ENCODE peak calls at places on chromosomes 6 and 20, in six cellular contexts. One of them, this sample, is unnamed.
A peak's percentile ranks its signal among the peaks of the same experiment; 100 is the strongest.

GRCh38 chr6:37946021-37946420 is 126.5 kb downstream of the ZFAND3 start:
- DNase-seq in Panc1: no peak
- DNase-seq in lower lobe of right lung: no peak
- DNase-seq in IMR-90: no peak
- DNase-seq in body of pancreas: no peak
- DNase-seq in CD8-positive, alpha-beta memory T cell: no peak
- DNase-seq in this sample: no peak

GRCh38 chr20:62051901-62052255 is 13.8 kb downstream of the TAF4 start:
- DNase-seq in CD8-positive, alpha-beta memory T cell: no peak
- DNase-seq in lower lobe of right lung: peak; percentile 28
- DNase-seq in body of pancreas: no peak
- DNase-seq in IMR-90: no peak
- DNase-seq in Panc1: no peak
- DNase-seq in this sample: no peak

GRCh38 chr6:28648035-28648877 is 122.6 kb downstream of the GPX5 start:
- DNase-seq in IMR-90: peak; percentile 74
- DNase-seq in CD8-positive, alpha-beta memory T cell: no peak
- DNase-seq in Panc1: peak; percentile 90
- DNase-seq in body of pancreas: peak; percentile 18
- DNase-seq in lower lobe of right lung: no peak
- DNase-seq in this sample: no peak

GRCh38 chr20:8139899-8140298 is 7.8 kb downstream of the PLCB1 start:
- DNase-seq in lower lobe of right lung: no peak
- DNase-seq in body of pancreas: no peak
- DNase-seq in CD8-positive, alpha-beta memory T cell: no peak
- DNase-seq in Panc1: no peak
- DNase-seq in IMR-90: no peak
- DNase-seq in this sample: no peak

GRCh38 chr20:54633903-54634302 is 158.5 kb downstream of the DOK5 start:
- DNase-seq in IMR-90: no peak
- DNase-seq in body of pancreas: no peak
- DNase-seq in lower lobe of right lung: no peak
- DNase-seq in CD8-positive, alpha-beta memory T cell: no peak
- DNase-seq in Panc1: no peak
- DNase-seq in this sample: no peak

GRCh38 chr6:19697744-19698290 is 139.4 kb upstream of the ID4 start:
- DNase-seq in IMR-90: peak; percentile 81
- DNase-seq in Panc1: no peak
- DNase-seq in lower lobe of right lung: no peak
- DNase-seq in CD8-positive, alpha-beta memory T cell: no peak
- DNase-seq in body of pancreas: no peak
- DNase-seq in this sample: no peak

GRCh38 chr6:134111062-134111677 is 58.7 kb upstream of the SLC2A12 start:
- DNase-seq in CD8-positive, alpha-beta memory T cell: peak; percentile 12
- DNase-seq in IMR-90: peak; percentile 68
- DNase-seq in lower lobe of right lung: no peak
- DNase-seq in body of pancreas: peak; percentile 52
- DNase-seq in Panc1: peak; percentile 18
- DNase-seq in this sample: no peak

GRCh38 chr6:108800510-108800909 is 47.7 kb upstream of the ARMC2 start:
- DNase-seq in body of pancreas: no peak
- DNase-seq in Panc1: no peak
- DNase-seq in lower lobe of right lung: no peak
- DNase-seq in CD8-positive, alpha-beta memory T cell: no peak
- DNase-seq in IMR-90: peak; percentile 15
- DNase-seq in this sample: no peak

GRCh38 chr20:53606364-53606985 is 12.8 kb upstream of the ZNF217 start:
- DNase-seq in lower lobe of right lung: no peak
- DNase-seq in Panc1: no peak
- DNase-seq in IMR-90: peak; percentile 82
- DNase-seq in body of pancreas: no peak
- DNase-seq in CD8-positive, alpha-beta memory T cell: no peak
- DNase-seq in this sample: no peak

GRCh38 chr6:100342830-100343229 is 121.9 kb downstream of the SIM1 start:
- DNase-seq in CD8-positive, alpha-beta memory T cell: no peak
- DNase-seq in Panc1: no peak
- DNase-seq in IMR-90: peak; percentile 47
- DNase-seq in body of pancreas: no peak
- DNase-seq in lower lobe of right lung: no peak
- DNase-seq in this sample: no peak

GRCh38 chr6:166655713-166656265 is 28.7 kb upstream of the RPS6KA2 start:
- DNase-seq in CD8-positive, alpha-beta memory T cell: no peak
- DNase-seq in IMR-90: no peak
- DNase-seq in lower lobe of right lung: no peak
- DNase-seq in Panc1: no peak
- DNase-seq in body of pancreas: no peak
- DNase-seq in this sample: no peak

GRCh38 chr6:13383280-13384163 is 55.2 kb upstream of the TBC1D7 start:
- DNase-seq in body of pancreas: peak; percentile 65
- DNase-seq in CD8-positive, alpha-beta memory T cell: no peak
- DNase-seq in Panc1: no peak
- DNase-seq in lower lobe of right lung: no peak
- DNase-seq in IMR-90: peak; percentile 54
- DNase-seq in this sample: no peak

GRCh38 chr6:21037453-21037852 is 503.2 kb downstream of the CDKAL1 start:
- DNase-seq in body of pancreas: no peak
- DNase-seq in CD8-positive, alpha-beta memory T cell: no peak
- DNase-seq in lower lobe of right lung: no peak
- DNase-seq in IMR-90: no peak
- DNase-seq in Panc1: no peak
- DNase-seq in this sample: no peak

GRCh38 chr6:28589234-28589951 is 63.7 kb downstream of the GPX5 start:
- DNase-seq in IMR-90: peak; percentile 95
- DNase-seq in lower lobe of right lung: no peak
- DNase-seq in CD8-positive, alpha-beta memory T cell: no peak
- DNase-seq in Panc1: peak; percentile 99
- DNase-seq in body of pancreas: peak; percentile 64
- DNase-seq in this sample: no peak

DNA sequence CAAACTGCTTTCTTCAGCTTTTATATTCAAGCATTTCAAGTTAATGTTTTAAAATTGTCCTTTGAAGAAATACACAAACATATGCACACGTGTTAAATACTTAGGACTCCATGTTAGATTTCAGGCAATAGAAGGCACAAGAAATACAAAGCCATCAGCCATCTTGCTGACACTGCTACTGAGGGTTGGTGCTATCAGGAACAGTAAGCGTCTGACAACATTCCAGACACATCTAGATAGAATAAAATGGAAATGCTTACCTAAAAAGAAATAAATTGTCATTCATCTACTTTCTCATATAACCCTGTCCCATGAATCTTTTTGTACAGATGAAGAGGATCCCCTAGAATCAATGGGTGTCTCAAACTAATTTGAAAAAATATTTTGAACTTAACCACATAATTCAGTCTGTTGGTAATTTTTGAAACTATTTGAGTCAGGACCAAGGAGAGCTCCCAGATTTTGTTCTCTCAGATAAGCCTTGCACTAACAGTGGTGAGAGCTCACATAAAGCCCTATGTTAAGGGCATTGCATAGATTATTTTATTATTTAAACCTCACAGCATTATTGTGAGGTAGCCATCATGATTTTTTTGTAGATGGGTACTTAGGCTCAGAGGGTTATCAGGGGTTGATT is 631.1 kb upstream of the POU3F2 start:
- DNase-seq in CD8-positive, alpha-beta memory T cell: no peak
- DNase-seq in body of pancreas: no peak
- DNase-seq in IMR-90: peak; percentile 0
- DNase-seq in lower lobe of right lung: no peak
- DNase-seq in Panc1: no peak
- DNase-seq in this sample: no peak
- H3K27ac ChIP-seq in CD8-positive, alpha-beta memory T cell: no peak overlapping the region
- H3K27ac ChIP-seq in body of pancreas: no peak overlapping the region
- H3K27ac ChIP-seq in IMR-90: no peak overlapping the region
- H3K27ac ChIP-seq in lower lobe of right lung: no peak overlapping the region
- H3K27ac ChIP-seq in Panc1: no peak overlapping the region
- H3K27ac ChIP-seq in this sample: no peak overlapping the region

GRCh38 chr6:36926711-36927110 is 27.8 kb upstream of the PI16 start:
- DNase-seq in body of pancreas: no peak
- DNase-seq in Panc1: no peak
- DNase-seq in lower lobe of right lung: no peak
- DNase-seq in IMR-90: no peak
- DNase-seq in CD8-positive, alpha-beta memory T cell: no peak
- DNase-seq in this sample: no peak

GRCh38 chr6:36927114-36927513 is 27.4 kb upstream of the PI16 start:
- DNase-seq in Panc1: no peak
- DNase-seq in body of pancreas: no peak
- DNase-seq in CD8-positive, alpha-beta memory T cell: no peak
- DNase-seq in IMR-90: no peak
- DNase-seq in lower lobe of right lung: no peak
- DNase-seq in this sample: no peak

GRCh38 chr6:36929152-36929551 is 25.4 kb upstream of the PI16 start:
- DNase-seq in Panc1: no peak
- DNase-seq in body of pancreas: no peak
- DNase-seq in CD8-positive, alpha-beta memory T cell: no peak
- DNase-seq in IMR-90: no peak
- DNase-seq in lower lobe of right lung: no peak
- DNase-seq in this sample: no peak

GRCh38 chr6:36928547-36928918 is 26.0 kb upstream of the PI16 start:
- DNase-seq in CD8-positive, alpha-beta memory T cell: no peak
- DNase-seq in IMR-90: no peak
- DNase-seq in body of pancreas: no peak
- DNase-seq in lower lobe of right lung: no peak
- DNase-seq in Panc1: no peak
- DNase-seq in this sample: no peak

GRCh38 chr6:36927691-36928546 is 26.6 kb upstream of the PI16 start:
- DNase-seq in Panc1: no peak
- DNase-seq in IMR-90: peak; percentile 39
- DNase-seq in body of pancreas: peak; percentile 19
- DNase-seq in CD8-positive, alpha-beta memory T cell: no peak
- DNase-seq in lower lobe of right lung: no peak
- DNase-seq in this sample: no peak
- H3K27ac ChIP-seq in Panc1: no peak overlapping the region
- H3K27ac ChIP-seq in IMR-90: no peak overlapping the region
- H3K27ac ChIP-seq in body of pancreas: no peak overlapping the region
- H3K27ac ChIP-seq in CD8-positive, alpha-beta memory T cell: no peak overlapping the region
- H3K27ac ChIP-seq in lower lobe of right lung: peak overlapping the region; percentile 5
- H3K27ac ChIP-seq in this sample: peak overlapping the region; percentile 32

GRCh38 chr6:75368151-75368779 is 83.7 kb upstream of the TMEM30A start:
- DNase-seq in Panc1: no peak
- DNase-seq in body of pancreas: peak; percentile 52
- DNase-seq in lower lobe of right lung: peak; percentile 58
- DNase-seq in CD8-positive, alpha-beta memory T cell: no peak
- DNase-seq in IMR-90: peak; percentile 22
- DNase-seq in this sample: peak; percentile 50
- H3K27ac ChIP-seq in Panc1: peak overlapping the region; percentile 46
- H3K27ac ChIP-seq in body of pancreas: no peak overlapping the region
- H3K27ac ChIP-seq in lower lobe of right lung: peak overlapping the region; percentile 65
- H3K27ac ChIP-seq in CD8-positive, alpha-beta memory T cell: no peak overlapping the region
- H3K27ac ChIP-seq in IMR-90: no peak overlapping the region
- H3K27ac ChIP-seq in this sample: peak overlapping the region; percentile 55

GRCh38 chr20:17844549-17845298 is 123.9 kb downstream of the SNX5 start:
- DNase-seq in Panc1: no peak
- DNase-seq in body of pancreas: no peak
- DNase-seq in lower lobe of right lung: no peak
- DNase-seq in CD8-positive, alpha-beta memory T cell: no peak
- DNase-seq in IMR-90: no peak
- DNase-seq in this sample: peak; percentile 18
- H3K27ac ChIP-seq in Panc1: no peak overlapping the region
- H3K27ac ChIP-seq in body of pancreas: no peak overlapping the region
- H3K27ac ChIP-seq in lower lobe of right lung: no peak overlapping the region
- H3K27ac ChIP-seq in CD8-positive, alpha-beta memory T cell: no peak overlapping the region
- H3K27ac ChIP-seq in IMR-90: peak overlapping the region; percentile 90
- H3K27ac ChIP-seq in this sample: no peak overlapping the region

GRCh38 chr6:121682666-121683065 is 247.2 kb downstream of the GJA1 start:
- DNase-seq in IMR-90: no peak
- DNase-seq in body of pancreas: no peak
- DNase-seq in Panc1: no peak
- DNase-seq in lower lobe of right lung: no peak
- DNase-seq in CD8-positive, alpha-beta memory T cell: no peak
- DNase-seq in this sample: no peak

GRCh38 chr6:121677551-121677950 is 242.1 kb downstream of the GJA1 start:
- DNase-seq in lower lobe of right lung: no peak
- DNase-seq in IMR-90: no peak
- DNase-seq in body of pancreas: no peak
- DNase-seq in Panc1: no peak
- DNase-seq in CD8-positive, alpha-beta memory T cell: no peak
- DNase-seq in this sample: no peak

GRCh38 chr6:121678245-121678644 is 242.8 kb downstream of the GJA1 start:
- DNase-seq in CD8-positive, alpha-beta memory T cell: no peak
- DNase-seq in lower lobe of right lung: no peak
- DNase-seq in Panc1: no peak
- DNase-seq in IMR-90: peak; percentile 11
- DNase-seq in body of pancreas: no peak
- DNase-seq in this sample: no peak

GRCh38 chr6:121680058-121680457 is 244.6 kb downstream of the GJA1 start:
- DNase-seq in lower lobe of right lung: no peak
- DNase-seq in body of pancreas: no peak
- DNase-seq in CD8-positive, alpha-beta memory T cell: no peak
- DNase-seq in IMR-90: no peak
- DNase-seq in Panc1: no peak
- DNase-seq in this sample: no peak
- H3K27ac ChIP-seq in lower lobe of right lung: no peak overlapping the region
- H3K27ac ChIP-seq in body of pancreas: no peak overlapping the region
- H3K27ac ChIP-seq in CD8-positive, alpha-beta memory T cell: no peak overlapping the region
- H3K27ac ChIP-seq in IMR-90: no peak overlapping the region
- H3K27ac ChIP-seq in Panc1: no peak overlapping the region
- H3K27ac ChIP-seq in this sample: no peak overlapping the region

DNA sequence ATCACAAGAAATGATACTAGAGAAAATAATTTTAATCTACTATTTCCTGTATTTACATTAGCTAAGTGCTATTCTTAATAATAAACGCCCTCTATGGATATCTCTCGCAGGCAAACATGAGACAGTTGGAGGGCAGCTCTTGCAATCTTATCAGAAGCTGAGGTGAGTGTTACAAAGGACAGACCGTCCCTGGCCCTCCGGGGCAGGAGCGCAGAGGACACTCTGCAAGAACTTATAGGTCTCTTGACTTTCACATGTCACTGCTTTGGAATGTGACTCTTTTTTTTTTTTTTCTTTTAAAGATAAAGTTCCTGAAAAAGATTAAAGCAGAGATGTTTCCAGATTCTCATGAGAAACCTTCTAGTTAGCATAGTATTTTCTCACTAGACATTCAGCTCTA is 57.3 kb downstream of the SYTL3 start:
- DNase-seq in body of pancreas: no peak
- DNase-seq in CD8-positive, alpha-beta memory T cell: no peak
- DNase-seq in Panc1: no peak
- DNase-seq in lower lobe of right lung: peak; percentile 70
- DNase-seq in IMR-90: peak; percentile 56
- DNase-seq in this sample: peak; percentile 39
- H3K27ac ChIP-seq in body of pancreas: no peak overlapping the region
- H3K27ac ChIP-seq in CD8-positive, alpha-beta memory T cell: no peak overlapping the region
- H3K27ac ChIP-seq in Panc1: no peak overlapping the region
- H3K27ac ChIP-seq in lower lobe of right lung: peak overlapping the region; percentile 73
- H3K27ac ChIP-seq in IMR-90: peak overlapping the region; percentile 12
- H3K27ac ChIP-seq in this sample: no peak overlapping the region

GRCh38 chr6:123529058-123529457 is 107.7 kb downstream of the TRDN start:
- DNase-seq in CD8-positive, alpha-beta memory T cell: no peak
- DNase-seq in body of pancreas: no peak
- DNase-seq in IMR-90: no peak
- DNase-seq in lower lobe of right lung: no peak
- DNase-seq in Panc1: no peak
- DNase-seq in this sample: no peak

GRCh38 chr6:123529843-123530242 is 106.9 kb downstream of the TRDN start:
- DNase-seq in CD8-positive, alpha-beta memory T cell: no peak
- DNase-seq in body of pancreas: no peak
- DNase-seq in lower lobe of right lung: no peak
- DNase-seq in Panc1: no peak
- DNase-seq in IMR-90: no peak
- DNase-seq in this sample: no peak

GRCh38 chr6:123533862-123534261 is 102.9 kb downstream of the TRDN start:
- DNase-seq in Panc1: no peak
- DNase-seq in CD8-positive, alpha-beta memory T cell: no peak
- DNase-seq in body of pancreas: no peak
- DNase-seq in lower lobe of right lung: no peak
- DNase-seq in IMR-90: no peak
- DNase-seq in this sample: no peak

GRCh38 chr6:123534264-123534663 is 102.5 kb downstream of the TRDN start:
- DNase-seq in CD8-positive, alpha-beta memory T cell: no peak
- DNase-seq in body of pancreas: no peak
- DNase-seq in lower lobe of right lung: no peak
- DNase-seq in Panc1: no peak
- DNase-seq in IMR-90: no peak
- DNase-seq in this sample: peak; percentile 24
- H3K27ac ChIP-seq in CD8-positive, alpha-beta memory T cell: no peak overlapping the region
- H3K27ac ChIP-seq in body of pancreas: no peak overlapping the region
- H3K27ac ChIP-seq in lower lobe of right lung: no peak overlapping the region
- H3K27ac ChIP-seq in Panc1: no peak overlapping the region
- H3K27ac ChIP-seq in IMR-90: no peak overlapping the region
- H3K27ac ChIP-seq in this sample: no peak overlapping the region